ENCODE peak calls at places on chromosomes 3 and 15, in eight cellular contexts. W, F, T, D, G, L, P and V are unnamed samples.

GRCh38 chr3:48700750-48701405 is 15.2 kb upstream of the NCKIPSD start:
- DNase-seq in W (no peak), F (no peak), T (no peak), D (no peak), G (no peak), L (no peak), P (no peak), V (no peak)

GRCh38 chr15:99249270-99249817 is at the start of gene TTC23:
- DNase-seq in W (no peak), F (peak; percentile 92), T (peak; percentile 91), D (no peak), G (no peak), L (no peak), P (peak; percentile 27), V (no peak)

GRCh38 chr3:104715972-104716371 is 650.7 kb upstream of the ALCAM start:
- DNase-seq in W (no peak), F (no peak), T (no peak), D (no peak), G (no peak), L (no peak), P (no peak), V (no peak)

GRCh38 chr3:14042680-14043079 is 82.0 kb downstream of the CHCHD4 start:
- DNase-seq in W (no peak), F (peak; percentile 19), T (no peak), D (no peak), G (no peak), L (no peak), P (no peak), V (no peak)

GRCh38 chr15:92142242-92143232 is 251.1 kb upstream of the ST8SIA2 start:
- DNase-seq in W (no peak), F (peak; percentile 14), T (no peak), D (no peak), G (no peak), L (no peak), P (peak; percentile 63), V (no peak)

GRCh38 chr3:39907981-39908380 is 98.6 kb downstream of the MYRIP start:
- DNase-seq in W (no peak), F (peak; percentile 34), T (no peak), D (no peak), G (no peak), L (no peak), P (peak; percentile 23), V (no peak)

GRCh38 chr3:114770874-114771273 is 376.2 kb downstream of the ZBTB20 start:
- DNase-seq in W (no peak), F (peak; percentile 71), T (peak; percentile 16), D (no peak), G (no peak), L (no peak), P (no peak), V (no peak)

GRCh38 chr3:140529096-140529495 is 148.8 kb upstream of the TRIM42 start:
- DNase-seq in W (no peak), F (no peak), T (peak; percentile 16), D (no peak), G (no peak), L (no peak), P (no peak), V (no peak)

GRCh38 chr3:18258492-18258891 is 166.6 kb downstream of the SATB1 start:
- DNase-seq in W (no peak), F (no peak), T (no peak), D (no peak), G (no peak), L (peak; percentile 7), P (no peak), V (no peak)

GRCh38 chr3:128484404-128485282 is 8.4 kb downstream of the GATA2 start:
- DNase-seq in W (no peak), F (no peak), T (no peak), D (peak; percentile 62), G (no peak), L (no peak), P (no peak), V (no peak)

GRCh38 chr3:6721496-6721895 is 139.4 kb upstream of the GRM7 start:
- DNase-seq in W (no peak), F (no peak), T (no peak), D (no peak), G (no peak), L (no peak), P (no peak), V (no peak)

GRCh38 chr3:123375014-123375940 is 73.6 kb downstream of the ADCY5 start:
- DNase-seq in W (no peak), F (no peak), T (no peak), D (peak; percentile 46), G (no peak), L (no peak), P (no peak), V (no peak)
- TF ChIP-seq CTCF in W (no peak), F (no peak), T (no peak), D (no peak), G (no peak), L (no peak), P (no peak), V (peak; percentile 32)

GRCh38 chr15:66906660-66907059 is 158.7 kb upstream of the SMAD3 start:
- DNase-seq in W (no peak), F (no peak), T (no peak), D (no peak), G (no peak), L (no peak), P (no peak), V (no peak)

GRCh38 chr15:66905185-66905584 is 160.2 kb upstream of the SMAD3 start:
- DNase-seq in W (no peak), F (no peak), T (no peak), D (no peak), G (no peak), L (no peak), P (no peak), V (no peak)

GRCh38 chr15:66907826-66908502 is 157.4 kb upstream of the SMAD3 start:
- DNase-seq in W (no peak), F (peak; percentile 32), T (no peak), D (no peak), G (no peak), L (no peak), P (peak; percentile 50), V (no peak)

GRCh38 chr15:66908503-66909095 is 156.8 kb upstream of the SMAD3 start:
- DNase-seq in W (no peak), F (no peak), T (no peak), D (no peak), G (no peak), L (no peak), P (peak; percentile 12), V (no peak)

DNA sequence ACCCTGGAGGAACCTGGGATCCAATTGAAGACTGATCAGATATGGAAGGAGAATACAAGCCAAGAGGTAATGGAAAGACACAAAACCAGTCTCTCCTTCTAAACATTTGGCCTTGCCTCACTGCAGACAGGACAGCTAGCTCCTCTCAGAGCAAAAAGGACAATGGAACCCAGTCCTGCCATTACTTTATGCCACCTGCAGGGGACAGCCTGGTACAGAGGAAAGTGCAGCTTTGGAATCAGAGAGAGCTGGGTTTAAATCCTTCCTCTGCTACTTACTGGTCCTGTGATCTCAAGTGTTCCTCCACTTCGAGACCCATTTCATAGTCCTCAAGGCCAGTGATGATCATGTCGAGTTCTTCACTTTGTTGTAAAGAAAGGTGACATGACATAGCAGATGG is 159.4 kb upstream of the SMAD3 start:
- DNase-seq in W (no peak), F (no peak), T (peak; percentile 49), D (no peak), G (no peak), L (no peak), P (peak; percentile 2), V (no peak)
- TF ChIP-seq CTCF in W (no peak), F (peak; percentile 10), T (no peak), D (no peak), G (peak; percentile 12), L (no peak), P (no peak), V (peak; percentile 41)

GRCh38 chr15:59917504-59918157 is 86.5 kb upstream of the FOXB1 start:
- DNase-seq in W (peak; percentile 17), F (peak; percentile 53), T (peak; percentile 61), D (peak; percentile 90), G (peak; percentile 68), L (peak; percentile 53), P (peak; percentile 19), V (peak; percentile 27)
- TF ChIP-seq CTCF in W (no peak), F (peak; percentile 60), T (peak; percentile 61), D (peak; percentile 51), G (peak; percentile 64), L (peak; percentile 76), P (peak; percentile 25), V (peak; percentile 43)

GRCh38 chr15:42090781-42091180 is 3.6 kb downstream of the PLA2G4D start:
- DNase-seq in W (no peak), F (no peak), T (no peak), D (no peak), G (no peak), L (no peak), P (no peak), V (no peak)
- TF ChIP-seq CTCF in W (no peak), F (no peak), T (no peak), D (no peak), G (no peak), L (no peak), P (no peak), V (no peak)

GRCh38 chr3:46024131-46024530 is 3.2 kb downstream of the XCR1 start:
- DNase-seq in W (no peak), F (peak; percentile 76), T (no peak), D (no peak), G (no peak), L (no peak), P (no peak), V (no peak)

GRCh38 chr3:46019707-46020106 is 7.6 kb downstream of the XCR1 start:
- DNase-seq in W (no peak), F (no peak), T (no peak), D (no peak), G (no peak), L (no peak), P (no peak), V (no peak)

GRCh38 chr3:46020766-46021510 is 6.3 kb downstream of the XCR1 start:
- DNase-seq in W (no peak), F (no peak), T (no peak), D (no peak), G (no peak), L (no peak), P (no peak), V (no peak)

GRCh38 chr3:46022909-46023785 is 4.1 kb downstream of the XCR1 start:
- DNase-seq in W (no peak), F (no peak), T (no peak), D (no peak), G (no peak), L (no peak), P (no peak), V (no peak)

GRCh38 chr3:46021516-46021915 is 5.8 kb downstream of the XCR1 start:
- DNase-seq in W (no peak), F (no peak), T (no peak), D (no peak), G (no peak), L (no peak), P (no peak), V (no peak)
- TF ChIP-seq CTCF in W (no peak), F (no peak), T (no peak), D (no peak), G (no peak), L (no peak), P (no peak), V (no peak)